ENCODE peak calls at places on chromosomes 12 and 14, in eight cellular contexts. D is A549, P is Peyer's patch, A is cardiac muscle cell, U is sigmoid colon, Z is fibroblast of lung, G is upper lobe of right lung, O is colonic mucosa. B is an unnamed sample. For H3K4me1, the result is how much of the 10 kb centered on the place peaks cover.

GRCh38 chr14:21505009-21505553 is 6.1 kb downstream of the METTL3 start:
- DNase-seq in D (no peak), P (no peak), A (no peak), U (no peak), Z (no peak), G (no peak), O (no peak), B (no peak)

GRCh38 chr14:64841772-64842490 is 37.8 kb downstream of the SPTB start:
- DNase-seq in D (no peak), P (no peak), A (no peak), U (no peak), Z (no peak), G (no peak), O (no peak), B (no peak)

GRCh38 chr12:113735146-113735545 is 231.0 kb downstream of the RBM19 start:
- DNase-seq in D (no peak), P (no peak), A (no peak), U (no peak), Z (no peak), G (no peak), O (no peak), B (no peak)

GRCh38 chr14:60753264-60754126 is 18.9 kb downstream of the MNAT1 start:
- DNase-seq in D (no peak), P (peak), A (peak), U (no peak), Z (peak), G (no peak), O (no peak), B (no peak)

GRCh38 chr12:92538970-92539749 is 163.6 kb upstream of the PLEKHG7 start:
- DNase-seq in D (peak), P (no peak), A (peak), U (no peak), Z (peak), G (no peak), O (no peak), B (no peak)

GRCh38 chr14:99189201-99189801 is 82.7 kb downstream of the BCL11B start:
- DNase-seq in D (no peak), P (peak), A (no peak), U (no peak), Z (no peak), G (no peak), O (no peak), B (no peak)

GRCh38 chr12:2049604-2050540 is 2.9 kb upstream of the CACNA1C start:
- DNase-seq in D (no peak), P (no peak), A (peak), U (no peak), Z (no peak), G (no peak), O (no peak), B (no peak)

GRCh38 chr14:91149462-91149861 is 35.6 kb downstream of the DGLUCY start:
- DNase-seq in D (peak), P (no peak), A (peak), U (peak), Z (peak), G (no peak), O (peak), B (no peak)

GRCh38 chr12:53252349-53252916 is 15.7 kb upstream of the ESPL1 start:
- DNase-seq in D (no peak), P (no peak), A (peak), U (peak), Z (no peak), G (peak), O (peak), B (peak)

GRCh38 chr12:62640910-62641448 is 174.4 kb downstream of the MON2 start:
- DNase-seq in D (peak), P (no peak), A (peak), U (no peak), Z (peak), G (no peak), O (no peak), B (no peak)

GRCh38 chr14:68283378-68284123 is 464.0 kb downstream of the RAD51B start:
- DNase-seq in D (no peak), P (peak), A (peak), U (no peak), Z (no peak), G (no peak), O (no peak), B (peak)

GRCh38 chr14:105324871-105325270 is 10.3 kb downstream of the PACS2 start:
- DNase-seq in D (no peak), P (no peak), A (no peak), U (no peak), Z (no peak), G (no peak), O (no peak), B (no peak)

GRCh38 chr14:81285250-81285649 is 64.5 kb upstream of the GTF2A1 start:
- DNase-seq in D (no peak), P (no peak), A (no peak), U (no peak), Z (no peak), G (no peak), O (no peak), B (no peak)

GRCh38 chr12:26347300-26347699 is 151.9 kb downstream of the SSPN start:
- DNase-seq in D (no peak), P (no peak), A (no peak), U (no peak), Z (no peak), G (no peak), O (no peak), B (no peak)

GRCh38 chr12:31961137-31961536 is 1.9 kb downstream of the RESF1 start:
- DNase-seq in D (no peak), P (peak), A (no peak), U (no peak), Z (no peak), G (no peak), O (no peak), B (no peak)
- H3K4me3 ChIP-seq in D (no peak), P (peak), A (peak), U (no peak), Z (no peak), G (peak), O (peak), B (peak)

GRCh38 chr12:110501378-110501721 is 561 bp downstream of the VPS29 start:
- DNase-seq in D (peak), P (no peak), A (peak), U (no peak), Z (peak), G (no peak), O (peak), B (no peak)

GRCh38 chr12:110503432-110503831 is 1.3 kb downstream of the RAD9B start:
- DNase-seq in D (no peak), P (no peak), A (no peak), U (no peak), Z (no peak), G (no peak), O (no peak), B (no peak)

GRCh38 chr12:110498984-110499706 is 2.8 kb downstream of the VPS29 start:
- DNase-seq in D (peak), P (no peak), A (peak), U (no peak), Z (peak), G (no peak), O (no peak), B (no peak)

GRCh38 chr12:110502449-110502738 is 263 bp downstream of the RAD9B start:
- DNase-seq in D (no peak), P (no peak), A (no peak), U (no peak), Z (no peak), G (no peak), O (no peak), B (no peak)

GRCh38 chr12:110501722-110502448 is at the start of the genes RAD9B and VPS29:
- DNase-seq in D (peak), P (peak), A (peak), U (peak), Z (peak), G (peak), O (peak), B (peak)
- TF ChIP-seq CTCF in D (no peak), P (no peak), A (no peak), U (no peak), Z (no peak), G (no peak), O (no peak), B (no peak)

DNA sequence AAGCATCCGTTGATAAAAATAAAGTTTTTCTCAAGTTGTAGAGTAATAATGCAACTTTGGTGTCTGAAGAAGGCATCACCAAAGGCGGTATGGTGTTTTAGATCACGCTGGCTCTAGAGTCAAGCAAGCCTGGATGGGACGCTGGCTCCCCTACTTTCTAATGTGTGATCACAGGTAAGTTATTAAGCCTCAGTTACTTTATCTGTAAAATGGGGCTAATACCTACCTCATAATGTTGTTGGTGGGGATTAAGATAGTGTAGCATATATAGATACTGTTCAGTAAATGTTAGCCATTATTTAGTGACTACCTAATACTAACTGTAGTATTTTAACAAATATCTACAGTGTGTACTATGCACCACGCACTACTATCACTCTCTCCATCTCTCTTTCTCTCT is 45.8 kb downstream of the SLC38A1 start:
- DNase-seq in D (no peak), P (no peak), A (no peak), U (no peak), Z (no peak), G (no peak), O (no peak), B (no peak)
- H3K4me1 ChIP-seq in D (under half), P (under half), A (under half), U (under half), Z (under half), G (under half), O (under half), B (under half)

GRCh38 chr12:46367351-46368029 is 5.1 kb downstream of the SLC38A2 start:
- DNase-seq in D (no peak), P (no peak), A (peak), U (no peak), Z (no peak), G (no peak), O (no peak), B (no peak)

GRCh38 chr12:46366771-46367170 is 5.8 kb downstream of the SLC38A2 start:
- DNase-seq in D (no peak), P (no peak), A (peak), U (no peak), Z (no peak), G (no peak), O (no peak), B (no peak)

GRCh38 chr12:46364777-46365580 is 7.6 kb downstream of the SLC38A2 start:
- DNase-seq in D (peak), P (no peak), A (peak), U (peak), Z (peak), G (no peak), O (peak), B (no peak)

GRCh38 chr12:46364300-46364696 is 8.3 kb downstream of the SLC38A2 start:
- DNase-seq in D (no peak), P (no peak), A (no peak), U (no peak), Z (no peak), G (no peak), O (no peak), B (no peak)

GRCh38 chr12:46365951-46366379 is 6.6 kb downstream of the SLC38A2 start:
- DNase-seq in D (no peak), P (no peak), A (peak), U (no peak), Z (no peak), G (no peak), O (no peak), B (no peak)
- H3K4me3 ChIP-seq in D (peak), P (peak), A (no peak), U (no peak), Z (peak), G (peak), O (no peak), B (peak)

GRCh38 chr12:109878749-109879148 is 1.6 kb downstream of the GLTP start:
- DNase-seq in D (no peak), P (no peak), A (no peak), U (no peak), Z (no peak), G (no peak), O (no peak), B (no peak)

GRCh38 chr12:109881752-109882151 is 1.4 kb upstream of the GLTP start:
- DNase-seq in D (peak), P (no peak), A (no peak), U (no peak), Z (no peak), G (no peak), O (no peak), B (no peak)

GRCh38 chr12:109880938-109881337 is 597 bp upstream of the GLTP start:
- DNase-seq in D (no peak), P (no peak), A (no peak), U (no peak), Z (no peak), G (no peak), O (no peak), B (no peak)

GRCh38 chr12:109879332-109880048 is 851 bp downstream of the GLTP start:
- DNase-seq in D (no peak), P (no peak), A (peak), U (no peak), Z (no peak), G (no peak), O (no peak), B (no peak)

DNA sequence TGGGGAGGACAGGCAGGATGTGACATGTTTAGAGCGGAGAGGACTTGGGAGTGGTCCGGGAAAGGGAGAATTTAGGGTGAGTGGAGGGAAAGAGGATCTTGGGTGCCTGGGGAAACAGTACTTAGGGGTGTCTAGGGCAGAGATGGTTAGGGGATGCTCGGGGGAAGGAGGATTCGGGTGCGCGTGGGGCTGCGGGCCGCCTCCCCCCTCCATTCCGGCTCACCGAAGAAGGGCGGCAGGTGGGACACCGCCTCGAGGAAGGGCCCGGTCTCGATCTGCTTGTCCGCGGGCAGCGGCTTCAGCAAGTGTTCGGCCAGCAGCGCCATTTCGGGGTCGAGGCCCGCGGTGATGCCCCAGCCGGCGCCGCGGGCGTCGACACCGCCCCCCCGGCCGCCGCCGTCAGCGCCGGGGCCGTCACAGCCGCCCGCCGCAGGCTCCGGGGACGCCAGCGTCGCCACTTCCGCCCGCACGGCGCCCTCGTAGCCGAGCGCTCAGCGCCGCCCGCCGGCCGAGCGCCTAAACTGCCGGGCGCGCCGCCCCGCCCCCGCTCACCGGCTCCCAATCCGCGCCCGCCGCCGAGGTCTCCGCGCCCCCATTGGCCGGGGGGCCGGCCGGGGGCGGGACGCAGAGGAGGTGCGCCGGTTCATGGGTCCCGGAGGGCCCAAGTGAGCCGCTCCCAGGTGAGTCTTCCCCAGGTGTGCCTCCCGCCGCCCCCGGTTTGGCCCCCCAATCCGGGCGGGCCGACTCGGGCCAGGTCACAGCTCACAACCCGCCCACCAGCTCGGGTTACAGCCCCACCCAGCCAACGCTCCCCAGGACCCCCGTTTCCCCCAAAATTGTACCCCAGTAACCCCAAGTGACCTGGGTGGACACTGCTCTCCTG is at the start of gene GLTP:
- DNase-seq in D (peak), P (peak), A (peak), U (peak), Z (peak), G (peak), O (peak), B (peak)
- TF ChIP-seq CTCF in D (peak), P (peak), A (peak), U (no peak), Z (peak), G (peak), O (peak), B (peak)

GRCh38 chr12:116975779-116976393 is 65.1 kb downstream of the FBXW8 start:
- DNase-seq in D (no peak), P (no peak), A (no peak), U (no peak), Z (peak), G (no peak), O (no peak), B (no peak)

GRCh38 chr12:116968986-116969385 is 58.2 kb downstream of the FBXW8 start:
- DNase-seq in D (no peak), P (no peak), A (no peak), U (no peak), Z (no peak), G (no peak), O (no peak), B (no peak)

GRCh38 chr12:116969615-116970575 is 59.1 kb downstream of the FBXW8 start:
- DNase-seq in D (no peak), P (no peak), A (peak), U (peak), Z (peak), G (no peak), O (peak), B (peak)

DNA sequence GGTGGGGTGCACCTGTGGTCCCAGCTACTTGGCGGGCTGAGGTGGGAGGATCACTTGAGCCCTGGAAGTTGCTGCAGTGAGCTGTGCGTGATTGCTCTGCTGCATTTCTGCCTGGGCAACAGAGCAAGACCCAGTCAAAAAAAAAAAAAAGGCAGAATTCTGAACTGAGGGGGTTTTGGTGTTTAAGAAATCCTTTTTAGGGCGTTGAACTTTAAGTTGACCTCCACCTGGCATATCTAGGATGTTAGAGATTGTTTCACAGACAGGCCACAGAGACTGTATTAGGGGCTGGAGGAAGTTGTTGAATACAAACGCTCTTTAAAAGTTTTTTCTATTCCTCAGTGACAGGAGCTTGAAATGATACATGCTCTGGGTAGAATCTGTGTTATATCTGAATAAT is 60.5 kb downstream of the FBXW8 start:
- DNase-seq in D (no peak), P (no peak), A (no peak), U (no peak), Z (no peak), G (no peak), O (no peak), B (no peak)
- H3K4me1 ChIP-seq in D (under half), P (under half), A (under half), U (under half), Z (under half), G (under half), O (under half), B (under half)

DNA sequence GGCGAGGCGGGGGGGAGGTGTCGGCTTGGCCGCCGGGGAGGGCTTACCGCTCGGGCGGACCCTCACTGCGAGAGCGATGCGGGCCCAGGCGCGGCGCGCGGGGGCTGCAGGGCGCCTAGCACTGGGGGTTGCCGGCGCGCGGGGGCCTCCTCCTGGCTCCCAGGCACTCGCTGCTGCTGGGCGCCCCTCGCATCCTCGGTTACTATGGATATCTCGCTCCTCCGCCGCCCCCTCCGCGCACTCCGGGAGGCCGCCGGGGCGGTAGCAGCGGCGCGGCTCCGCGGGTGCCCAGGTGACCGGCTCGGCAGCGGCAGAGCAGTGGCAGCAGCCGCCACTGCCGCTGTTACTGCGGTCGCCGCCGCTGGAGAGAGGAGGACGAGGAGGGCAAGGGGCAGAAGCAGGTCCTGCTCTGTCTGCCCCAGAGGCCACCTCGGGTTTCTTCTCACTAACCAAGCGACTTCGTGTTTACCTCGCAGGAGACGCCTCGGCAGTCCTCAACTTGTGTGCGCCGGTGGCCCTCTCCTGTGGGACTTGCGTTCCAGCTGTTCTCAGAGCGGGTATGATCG is 250.1 kb downstream of the APAF1 start:
- DNase-seq in D (no peak), P (no peak), A (no peak), U (no peak), Z (no peak), G (no peak), O (no peak), B (no peak)
- H3K4me3 ChIP-seq in D (no peak), P (no peak), A (peak), U (no peak), Z (no peak), G (no peak), O (no peak), B (no peak)

GRCh38 chr14:93643127-93643526 is 145.2 kb downstream of the PRIMA1 start:
- DNase-seq in D (no peak), P (no peak), A (no peak), U (no peak), Z (no peak), G (no peak), O (no peak), B (no peak)

GRCh38 chr14:93643676-93644075 is 144.6 kb downstream of the PRIMA1 start:
- DNase-seq in D (no peak), P (no peak), A (no peak), U (no peak), Z (no peak), G (no peak), O (no peak), B (no peak)

GRCh38 chr14:93654599-93654998 is 133.7 kb downstream of the PRIMA1 start:
- DNase-seq in D (no peak), P (no peak), A (no peak), U (no peak), Z (no peak), G (no peak), O (no peak), B (no peak)

GRCh38 chr14:93648440-93649168 is 139.7 kb downstream of the PRIMA1 start:
- DNase-seq in D (peak), P (no peak), A (no peak), U (no peak), Z (no peak), G (no peak), O (no peak), B (no peak)
- TF ChIP-seq CTCF in D (no peak), P (no peak), A (no peak), U (no peak), Z (no peak), G (no peak), O (no peak), B (no peak)